ENCODE peak calls at places on chromosomes 7 and 10, in seven cellular contexts. J is tibial artery; H is upper lobe of left lung; R is WERI-Rb-1; N is sigmoid colon; Z is CD4-positive, CD25-positive, alpha-beta regulatory T cell; O is suprapubic skin. G is an unnamed sample.

GRCh38 chr10:133403359-133403758 is 9.4 kb downstream of the MTG1 start:
- DNase-seq in J (no peak), H (no peak), R (no peak), N (no peak), Z (no peak), O (peak; percentile 30), G (no peak)

GRCh38 chr7:92332782-92333181 is 87.0 kb downstream of the ANKIB1 start:
- DNase-seq in J (no peak), H (no peak), R (no peak), N (no peak), Z (no peak), O (no peak), G (no peak)

GRCh38 chr10:48442809-48443177 is 136.3 kb downstream of the MAPK8 start:
- DNase-seq in J (no peak), H (no peak), R (no peak), N (no peak), Z (no peak), O (no peak), G (no peak)

GRCh38 chr10:125982256-125982948 is 86.0 kb downstream of the FANK1 start:
- DNase-seq in J (no peak), H (no peak), R (peak; percentile 32), N (no peak), Z (no peak), O (no peak), G (peak; percentile 81)

GRCh38 chr10:104032144-104032775 is 53.4 kb downstream of the COL17A1 start:
- DNase-seq in J (no peak), H (no peak), R (no peak), N (no peak), Z (no peak), O (no peak), G (no peak)

GRCh38 chr10:13633689-13634088 is 46.9 kb downstream of the PRPF18 start:
- DNase-seq in J (peak; percentile 90), H (no peak), R (no peak), N (peak; percentile 92), Z (no peak), O (no peak), G (peak; percentile 92)

GRCh38 chr7:150955519-150956394 is 22.4 kb downstream of the KCNH2 start:
- DNase-seq in J (no peak), H (peak; percentile 84), R (peak; percentile 97), N (peak; percentile 95), Z (no peak), O (no peak), G (no peak)

GRCh38 chr10:19816420-19817250 is at the start of gene PLXDC2:
- DNase-seq in J (peak; percentile 77), H (peak; percentile 87), R (peak; percentile 16), N (peak; percentile 77), Z (no peak), O (peak; percentile 74), G (peak; percentile 56)

GRCh38 chr7:150665075-150665794 is 20.3 kb upstream of the GIMAP2 start:
- DNase-seq in J (no peak), H (no peak), R (no peak), N (no peak), Z (no peak), O (no peak), G (no peak)

GRCh38 chr7:23239253-23239652 is 7.3 kb upstream of the GPNMB start:
- DNase-seq in J (no peak), H (peak; percentile 20), R (no peak), N (no peak), Z (no peak), O (no peak), G (no peak)

GRCh38 chr7:151167197-151167911 is at the start of gene GBX1:
- DNase-seq in J (no peak), H (peak; percentile 90), R (peak; percentile 35), N (no peak), Z (no peak), O (no peak), G (no peak)

GRCh38 chr7:25820432-25821040 is 331.5 kb upstream of the NFE2L3 start:
- DNase-seq in J (no peak), H (no peak), R (peak; percentile 16), N (no peak), Z (no peak), O (no peak), G (peak; percentile 14)

GRCh38 chr10:132329565-132330485 is 2.2 kb upstream of the LRRC27 start:
- DNase-seq in J (peak; percentile 67), H (no peak), R (no peak), N (peak; percentile 66), Z (peak; percentile 21), O (peak; percentile 39), G (peak; percentile 63)

GRCh38 chr10:73910401-73910763 is 550 bp upstream of the PLAU start:
- DNase-seq in J (no peak), H (no peak), R (peak; percentile 36), N (no peak), Z (no peak), O (no peak), G (no peak)

GRCh38 chr7:132531562-132531961 is 44.7 kb downstream of the PLXNA4 start:
- DNase-seq in J (no peak), H (no peak), R (no peak), N (no peak), Z (no peak), O (no peak), G (no peak)

GRCh38 chr7:100825760-100826545 is 1.4 kb downstream of the EPHB4 start:
- DNase-seq in J (no peak), H (no peak), R (peak; percentile 24), N (no peak), Z (no peak), O (no peak), G (peak; percentile 57)

GRCh38 chr10:133125901-133126300 is 34.1 kb upstream of the KNDC1 start:
- DNase-seq in J (no peak), H (peak; percentile 37), R (no peak), N (no peak), Z (no peak), O (peak; percentile 44), G (no peak)

DNA sequence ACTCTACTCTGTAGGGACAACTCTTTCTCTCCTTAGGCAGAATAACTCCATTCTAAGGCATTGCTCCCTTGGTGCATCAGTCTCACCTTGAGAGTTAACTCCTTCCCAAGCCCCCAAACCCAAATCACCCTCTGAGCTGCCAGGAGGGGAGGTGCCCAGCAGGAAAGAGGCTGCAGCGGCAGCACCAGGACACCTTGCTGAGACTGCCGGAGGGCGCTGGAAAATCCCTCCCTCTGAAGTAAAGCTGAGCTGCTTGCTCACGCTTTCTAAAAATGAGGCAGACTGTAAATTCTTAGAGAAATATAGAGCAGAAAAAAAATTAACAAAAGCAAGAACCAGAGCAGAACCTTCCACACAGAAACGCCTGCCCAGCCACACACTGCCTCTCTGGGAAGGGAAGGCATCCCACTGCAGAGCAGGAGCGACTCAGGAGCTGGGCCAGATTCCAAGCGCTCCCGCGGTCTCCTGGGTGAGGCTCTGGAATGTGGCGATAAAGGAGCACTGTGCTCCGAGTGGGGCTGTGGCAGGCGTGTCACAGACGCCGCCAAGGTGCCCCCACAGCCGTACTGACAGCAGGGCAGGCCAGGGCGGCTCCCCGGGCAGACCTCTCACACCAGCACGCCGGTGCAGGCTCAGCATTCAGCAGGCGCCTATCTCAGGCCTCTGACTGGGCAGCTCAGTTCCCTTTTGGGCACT is 202.1 kb downstream of the TNS3 start:
- DNase-seq in J (peak; percentile 75), H (peak; percentile 82), R (no peak), N (peak; percentile 73), Z (no peak), O (peak; percentile 64), G (peak; percentile 42)
- H3K4me3 ChIP-seq in J (peak overlapping the region; percentile 40), H (no peak overlapping the region), R (no peak overlapping the region), N (no peak overlapping the region), Z (no peak overlapping the region), O (peak overlapping the region; percentile 29), G (no peak overlapping the region)

DNA sequence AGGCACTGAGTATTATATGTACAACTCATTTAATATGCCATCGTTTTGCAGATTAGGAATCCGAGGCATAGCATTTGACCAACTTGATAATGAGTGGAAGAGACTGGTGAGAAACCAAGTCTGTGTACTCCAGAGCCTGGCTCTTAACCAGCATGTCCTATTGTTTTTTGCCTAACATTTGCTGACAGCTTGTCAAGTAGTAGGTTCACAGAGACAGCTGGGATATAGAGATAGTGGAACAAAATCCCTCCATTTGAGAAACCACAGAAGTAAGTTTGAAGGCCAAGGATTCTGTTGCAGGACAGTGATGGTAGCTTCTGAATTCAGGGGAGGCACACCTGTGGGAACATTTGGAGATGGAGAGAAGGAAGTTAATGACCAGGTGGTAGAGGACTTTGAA is 206.9 kb upstream of the PRPS1L1 start:
- DNase-seq in J (no peak), H (no peak), R (no peak), N (no peak), Z (no peak), O (no peak), G (no peak)
- H3K4me3 ChIP-seq in J (no peak overlapping the region), H (no peak overlapping the region), R (no peak overlapping the region), N (no peak overlapping the region), Z (no peak overlapping the region), O (no peak overlapping the region), G (no peak overlapping the region)

DNA sequence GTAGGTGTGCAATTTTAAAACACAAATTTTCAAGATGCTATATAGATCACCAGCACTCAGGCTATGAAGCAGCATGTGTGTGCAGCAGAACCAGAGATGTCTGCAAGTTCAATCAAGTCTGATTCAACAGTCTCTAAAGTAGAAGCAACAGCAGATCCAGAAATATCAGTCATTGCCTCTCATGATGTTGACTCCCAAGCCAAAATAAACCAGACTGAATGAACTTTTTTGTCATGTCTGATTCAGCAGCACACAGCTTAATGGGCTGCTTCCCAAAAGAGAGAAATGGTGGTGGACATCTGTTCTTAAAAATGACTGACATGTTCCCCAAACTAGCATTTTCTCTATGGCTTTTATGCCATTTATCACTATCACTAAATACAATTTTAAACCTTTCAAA is 53.8 kb downstream of the TMEM26 start:
- DNase-seq in J (no peak), H (no peak), R (no peak), N (no peak), Z (no peak), O (no peak), G (peak; percentile 68)
- H3K4me3 ChIP-seq in J (no peak overlapping the region), H (no peak overlapping the region), R (no peak overlapping the region), N (no peak overlapping the region), Z (no peak overlapping the region), O (no peak overlapping the region), G (no peak overlapping the region)

GRCh38 chr7:76050545-76050944 is 2.6 kb downstream of the MDH2 start:
- DNase-seq in J (no peak), H (no peak), R (no peak), N (no peak), Z (no peak), O (no peak), G (no peak)

GRCh38 chr7:76054129-76055120 is 6.5 kb downstream of the MDH2 start:
- DNase-seq in J (no peak), H (no peak), R (no peak), N (no peak), Z (no peak), O (no peak), G (peak; percentile 81)

GRCh38 chr7:76053461-76053860 is 5.6 kb downstream of the MDH2 start:
- DNase-seq in J (no peak), H (no peak), R (no peak), N (no peak), Z (no peak), O (no peak), G (no peak)

GRCh38 chr7:76049295-76049694 is 1.4 kb downstream of the MDH2 start:
- DNase-seq in J (no peak), H (no peak), R (no peak), N (no peak), Z (no peak), O (no peak), G (no peak)

DNA sequence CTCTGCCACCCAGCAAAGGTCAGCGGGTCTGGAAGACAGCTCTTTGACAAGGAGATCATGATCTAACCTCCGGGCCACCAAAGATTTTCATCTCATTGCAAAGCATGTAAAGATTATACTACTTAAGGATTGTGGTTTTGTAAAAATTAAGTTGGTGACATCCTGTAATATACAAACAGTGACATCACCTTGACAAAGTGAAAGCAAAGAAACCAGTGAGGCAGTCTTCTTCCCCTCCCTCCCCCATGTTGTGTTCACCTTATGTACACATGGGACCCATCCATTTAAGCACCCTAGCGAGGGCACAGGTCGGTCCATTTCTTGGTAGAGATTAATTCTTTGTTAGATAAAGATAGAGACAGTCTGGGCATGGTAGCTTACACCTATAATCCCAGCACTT is 3.9 kb downstream of the MDH2 start:
- DNase-seq in J (no peak), H (no peak), R (no peak), N (no peak), Z (no peak), O (no peak), G (no peak)
- H3K4me3 ChIP-seq in J (no peak overlapping the region), H (no peak overlapping the region), R (no peak overlapping the region), N (no peak overlapping the region), Z (peak overlapping the region; percentile 61), O (no peak overlapping the region), G (no peak overlapping the region)